ENCODE peak calls at places on chromosome 12, in four cellular contexts. E, M, O and X are unnamed samples.

GRCh38 chr12:109553471-109553870 is 19.8 kb downstream of the MMAB start:
- DNase-seq in E (no peak), M (no peak), O (no peak), X (no peak)

GRCh38 chr12:55696141-55696540 is 11.6 kb downstream of the ITGA7 start:
- DNase-seq in E (no peak), M (no peak), O (no peak), X (no peak)

GRCh38 chr12:585062-586061 is 77.9 kb downstream of the NINJ2 start:
- DNase-seq in E (no peak), M (no peak), O (peak), X (no peak)

GRCh38 chr12:49328816-49329215 is 5.8 kb downstream of the TROAP start:
- DNase-seq in E (no peak), M (no peak), O (no peak), X (no peak)

GRCh38 chr12:33205986-33206385 is 233.6 kb downstream of the SYT10 start:
- DNase-seq in E (no peak), M (no peak), O (no peak), X (no peak)

GRCh38 chr12:23303220-23303619 is 646.2 kb downstream of the SOX5 start:
- DNase-seq in E (no peak), M (no peak), O (no peak), X (no peak)

GRCh38 chr12:130486891-130487416 is 149.3 kb downstream of the PIWIL1 start:
- DNase-seq in E (no peak), M (no peak), O (no peak), X (no peak)

GRCh38 chr12:102407776-102408486 is 72.4 kb downstream of the IGF1 start:
- DNase-seq in E (no peak), M (peak), O (no peak), X (no peak)

GRCh38 chr12:19223018-19223417 is 93.5 kb downstream of the PLEKHA5 start:
- DNase-seq in E (no peak), M (no peak), O (no peak), X (no peak)

GRCh38 chr12:100114574-100114973 is 28.1 kb downstream of the BLTP3B start:
- DNase-seq in E (no peak), M (no peak), O (no peak), X (no peak)

GRCh38 chr12:100120355-100120754 is 22.3 kb downstream of the BLTP3B start:
- DNase-seq in E (no peak), M (no peak), O (no peak), X (no peak)

GRCh38 chr12:100110276-100110675 is 32.4 kb downstream of the BLTP3B start:
- DNase-seq in E (no peak), M (no peak), O (no peak), X (no peak)

DNA sequence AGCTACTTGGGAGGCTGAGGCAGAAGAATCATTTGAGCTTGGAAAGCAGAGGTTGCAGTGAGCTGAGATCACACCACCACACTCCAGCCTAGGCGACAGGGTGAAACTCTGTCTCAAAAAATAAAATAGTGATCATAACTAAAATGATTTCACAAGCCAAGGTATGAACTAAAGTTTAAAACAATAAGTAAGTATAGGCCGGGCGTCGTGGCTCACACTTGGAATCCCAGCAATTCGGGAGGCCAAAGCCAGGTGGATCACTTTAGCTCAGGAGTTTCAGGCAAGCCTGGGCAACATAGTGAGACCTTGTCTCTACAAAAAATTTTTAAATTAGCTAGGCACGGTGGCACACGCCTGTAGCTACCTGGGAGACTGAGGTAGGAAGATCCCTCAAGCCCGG is 27.4 kb downstream of the BLTP3B start:
- DNase-seq in E (no peak), M (no peak), O (no peak), X (no peak)
- H4K5ac ChIP-seq in E (no peak), M (no peak), O (no peak), X (no peak)

DNA sequence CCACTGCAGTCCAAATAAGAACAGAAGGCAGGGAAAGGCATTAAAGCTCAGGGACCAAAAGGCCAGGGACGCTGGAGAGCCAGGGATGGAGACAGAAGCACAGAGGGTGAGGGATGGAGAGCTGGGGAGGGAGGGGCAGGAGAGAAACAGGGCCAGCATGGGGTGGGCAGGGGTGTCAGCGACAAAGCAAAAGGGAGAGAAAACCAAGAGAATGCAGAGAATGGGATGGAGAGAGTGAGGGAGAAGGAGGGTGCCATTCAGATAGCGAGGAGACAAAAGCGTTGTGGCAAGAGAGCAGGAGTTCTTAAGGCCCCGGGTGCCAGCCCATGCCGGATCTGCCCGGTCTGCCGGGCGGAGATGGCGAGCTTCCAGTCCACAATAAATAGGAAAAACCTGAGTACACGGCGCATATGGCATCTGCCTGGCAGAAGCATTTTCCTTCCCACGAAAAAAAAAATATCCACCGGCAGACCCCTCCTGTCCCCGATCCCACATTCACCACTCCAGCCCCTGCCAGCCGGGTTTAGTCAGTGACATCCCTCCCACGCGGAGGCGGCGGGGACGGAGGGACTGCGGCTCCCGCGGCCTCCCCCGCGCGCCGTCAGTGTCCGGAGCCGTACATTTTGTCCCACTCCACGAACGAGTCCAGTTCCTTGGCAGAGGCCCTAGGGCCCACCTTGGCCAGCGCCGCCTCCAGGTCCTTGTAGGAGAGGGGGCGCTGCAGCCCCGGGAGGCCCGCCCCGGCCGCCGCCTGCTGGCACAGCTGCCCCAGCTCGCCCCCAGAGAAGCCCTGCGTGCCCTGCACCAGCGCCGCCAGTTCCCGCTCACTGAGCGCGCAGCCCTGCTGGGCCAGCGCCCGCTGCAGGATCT is 28.4 kb downstream of the FIGNL2 start:
- DNase-seq in E (no peak), M (no peak), O (no peak), X (no peak)
- H4K5ac ChIP-seq in E (no peak), M (no peak), O (no peak), X (no peak)

GRCh38 chr12:107853479-107853878 is 79.0 kb downstream of the ASCL4 start:
- DNase-seq in E (no peak), M (no peak), O (no peak), X (no peak)
- H4K5ac ChIP-seq in E (no peak), M (no peak), O (no peak), X (no peak)

DNA sequence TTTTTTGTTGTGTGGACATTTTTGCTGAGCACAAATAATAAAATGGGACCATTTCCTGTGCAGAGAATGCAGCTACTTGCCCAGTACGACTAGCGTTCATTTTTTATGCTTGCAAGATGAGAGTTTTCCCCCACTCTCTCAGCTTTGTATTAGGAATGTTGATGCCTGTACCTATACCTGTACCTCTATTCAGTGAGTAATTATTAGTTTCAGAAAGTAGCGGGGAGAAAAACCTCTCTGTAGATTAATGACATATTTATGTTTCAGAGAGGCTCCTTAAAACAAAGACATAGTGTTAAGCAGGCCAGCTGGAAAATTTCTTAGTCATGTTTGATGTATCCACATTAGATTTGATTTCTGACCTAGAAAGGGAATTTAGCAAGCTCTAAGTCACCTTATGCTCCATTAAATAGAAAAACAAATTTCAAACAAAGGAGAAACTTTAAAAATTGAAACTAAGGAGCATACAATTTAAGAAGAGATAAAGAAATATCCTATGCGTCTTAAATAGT is 146.6 kb downstream of the SRGAP1 start:
- DNase-seq in E (no peak), M (peak), O (no peak), X (no peak)
- H4K5ac ChIP-seq in E (no peak), M (no peak), O (no peak), X (no peak)

DNA sequence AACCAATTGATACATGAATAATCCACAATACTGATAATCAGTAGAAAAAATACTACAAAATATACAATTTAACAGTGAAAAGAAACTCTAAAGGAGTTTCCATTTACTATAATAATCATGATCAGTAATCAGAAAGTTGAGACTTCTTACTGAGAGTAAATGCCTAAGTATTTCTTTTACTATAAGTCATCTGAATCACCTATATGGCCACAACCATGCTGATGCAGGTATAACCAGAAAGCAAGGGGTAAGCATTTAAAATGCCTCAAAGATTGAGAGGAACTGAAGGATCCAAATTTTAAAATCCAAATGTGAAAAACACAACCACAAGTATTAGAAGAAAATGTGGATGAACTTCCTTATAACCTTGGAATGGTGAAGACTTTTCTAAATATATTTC is 23.4 kb downstream of the CDK17 start:
- DNase-seq in E (no peak), M (no peak), O (no peak), X (no peak)
- H4K5ac ChIP-seq in E (no peak), M (no peak), O (no peak), X (no peak)